ENCODE peak calls at places on chromosomes 6 and 20, in six cellular contexts. M is fibroblast of mammary gland, W is SK-MEL-5, O is tibial nerve, G is skeletal muscle cell, E is HEK293T. P is an unnamed sample.

GRCh38 chr6:66662196-66662595 is 955.2 kb upstream of the EYS start:
- DNase-seq in M (peak), W (peak), O (no peak), G (no peak), E (no peak), P (no peak)

GRCh38 chr20:23419995-23420901 is 1.0 kb downstream of the NAPB start:
- DNase-seq in M (peak), W (peak), O (no peak), G (peak), E (peak), P (peak)

GRCh38 chr6:157533397-157533814 is 152.4 kb downstream of the ZDHHC14 start:
- DNase-seq in M (no peak), W (no peak), O (no peak), G (no peak), E (no peak), P (no peak)

GRCh38 chr6:45607818-45608217 is 230.1 kb upstream of the SUPT3H start:
- DNase-seq in M (peak), W (no peak), O (no peak), G (no peak), E (no peak), P (no peak)

GRCh38 chr6:20791932-20792331 is 257.7 kb downstream of the CDKAL1 start:
- DNase-seq in M (peak), W (no peak), O (no peak), G (no peak), E (no peak), P (no peak)

GRCh38 chr20:37364927-37365272 is 19.0 kb downstream of the SRC start:
- DNase-seq in M (no peak), W (no peak), O (no peak), G (no peak), E (no peak), P (no peak)

GRCh38 chr6:111791415-111791814 is 81.8 kb downstream of the FYN start:
- DNase-seq in M (peak), W (no peak), O (no peak), G (no peak), E (no peak), P (no peak)

GRCh38 chr6:46935687-46936086 is 13.9 kb upstream of the ADGRF5 start:
- DNase-seq in M (no peak), W (no peak), O (no peak), G (no peak), E (no peak), P (no peak)

GRCh38 chr20:34834459-34834893 is 9.0 kb upstream of the NCOA6 start:
- DNase-seq in M (peak), W (peak), O (no peak), G (no peak), E (peak), P (no peak)

GRCh38 chr6:73516712-73517489 is 3.9 kb downstream of the EEF1A1 start:
- DNase-seq in M (peak), W (no peak), O (no peak), G (no peak), E (no peak), P (peak)

GRCh38 chr20:32518593-32519366 is 66.4 kb downstream of the NOL4L start:
- DNase-seq in M (peak), W (no peak), O (no peak), G (no peak), E (no peak), P (no peak)

GRCh38 chr6:153150400-153150766 is 19.3 kb upstream of the RGS17 start:
- DNase-seq in M (no peak), W (no peak), O (no peak), G (no peak), E (no peak), P (no peak)

GRCh38 chr6:92779758-92780157 is 639.6 kb downstream of the EPHA7 start:
- DNase-seq in M (peak), W (peak), O (no peak), G (peak), E (no peak), P (no peak)

P was measured in ureter.